ENCODE peak calls at places on chromosomes 3 and 15, in nine cellular contexts. One of them, this sample, is unnamed.

GRCh38 chr3:15319575-15319974 is 12.8 kb downstream of the SH3BP5 start:
- DNase-seq in cardiac muscle cell: no peak
- DNase-seq in neural progenitor cell: no peak
- DNase-seq in Panc1: no peak
- DNase-seq in lower leg skin: no peak
- DNase-seq in heart left ventricle: peak; percentile 63
- DNase-seq in sigmoid colon: peak; percentile 88
- DNase-seq in fibroblast of lung: peak; percentile 59
- DNase-seq in choroid plexus epithelial cell: peak; percentile 65
- DNase-seq in this sample: no peak

GRCh38 chr3:112013058-112013783 is 14.5 kb downstream of the TAGLN3 start:
- DNase-seq in heart left ventricle: peak; percentile 70
- DNase-seq in fibroblast of lung: peak; percentile 84
- DNase-seq in sigmoid colon: peak; percentile 78
- DNase-seq in Panc1: peak; percentile 55
- DNase-seq in cardiac muscle cell: peak; percentile 86
- DNase-seq in neural progenitor cell: peak; percentile 80
- DNase-seq in lower leg skin: peak; percentile 91
- DNase-seq in choroid plexus epithelial cell: peak; percentile 90
- DNase-seq in this sample: peak; percentile 28

GRCh38 chr3:101501783-101502182 is 11.2 kb downstream of the SENP7 start:
- DNase-seq in neural progenitor cell: no peak
- DNase-seq in cardiac muscle cell: no peak
- DNase-seq in sigmoid colon: no peak
- DNase-seq in lower leg skin: no peak
- DNase-seq in choroid plexus epithelial cell: no peak
- DNase-seq in Panc1: no peak
- DNase-seq in heart left ventricle: no peak
- DNase-seq in fibroblast of lung: no peak
- DNase-seq in this sample: no peak

GRCh38 chr3:53846134-53846850 is at the start of the genes CHDH and IL17RB:
- DNase-seq in cardiac muscle cell: peak; percentile 74
- DNase-seq in neural progenitor cell: peak; percentile 84
- DNase-seq in fibroblast of lung: no peak
- DNase-seq in lower leg skin: peak; percentile 86
- DNase-seq in heart left ventricle: peak; percentile 64
- DNase-seq in choroid plexus epithelial cell: no peak
- DNase-seq in Panc1: no peak
- DNase-seq in sigmoid colon: no peak
- DNase-seq in this sample: no peak

GRCh38 chr15:44314512-44314911 is 26.0 kb downstream of the GOLM2 start:
- DNase-seq in lower leg skin: no peak
- DNase-seq in Panc1: no peak
- DNase-seq in heart left ventricle: no peak
- DNase-seq in choroid plexus epithelial cell: no peak
- DNase-seq in neural progenitor cell: no peak
- DNase-seq in sigmoid colon: no peak
- DNase-seq in cardiac muscle cell: no peak
- DNase-seq in fibroblast of lung: no peak
- DNase-seq in this sample: no peak

GRCh38 chr3:13647314-13648059 is 98.6 kb downstream of the FBLN2 start:
- DNase-seq in neural progenitor cell: no peak
- DNase-seq in sigmoid colon: no peak
- DNase-seq in choroid plexus epithelial cell: no peak
- DNase-seq in heart left ventricle: no peak
- DNase-seq in Panc1: no peak
- DNase-seq in fibroblast of lung: peak; percentile 74
- DNase-seq in lower leg skin: no peak
- DNase-seq in cardiac muscle cell: no peak
- DNase-seq in this sample: no peak

GRCh38 chr3:52769786-52770445 is 824 bp downstream of the NEK4 start:
- DNase-seq in cardiac muscle cell: peak; percentile 28
- DNase-seq in choroid plexus epithelial cell: peak; percentile 9
- DNase-seq in sigmoid colon: no peak
- DNase-seq in fibroblast of lung: peak; percentile 10
- DNase-seq in neural progenitor cell: no peak
- DNase-seq in heart left ventricle: no peak
- DNase-seq in Panc1: no peak
- DNase-seq in lower leg skin: peak; percentile 63
- DNase-seq in this sample: no peak

GRCh38 chr15:93709708-93710107 is 521.7 kb upstream of the MCTP2 start:
- DNase-seq in choroid plexus epithelial cell: no peak
- DNase-seq in neural progenitor cell: no peak
- DNase-seq in cardiac muscle cell: no peak
- DNase-seq in sigmoid colon: no peak
- DNase-seq in heart left ventricle: no peak
- DNase-seq in Panc1: no peak
- DNase-seq in lower leg skin: no peak
- DNase-seq in fibroblast of lung: no peak
- DNase-seq in this sample: no peak

GRCh38 chr3:52609316-52609815 is 73.0 kb downstream of the UQCC5 start:
- DNase-seq in choroid plexus epithelial cell: no peak
- DNase-seq in cardiac muscle cell: no peak
- DNase-seq in neural progenitor cell: no peak
- DNase-seq in heart left ventricle: no peak
- DNase-seq in lower leg skin: no peak
- DNase-seq in Panc1: no peak
- DNase-seq in sigmoid colon: no peak
- DNase-seq in fibroblast of lung: no peak
- DNase-seq in this sample: no peak

GRCh38 chr3:195226900-195227447 is 44.0 kb downstream of the XXYLT1 start:
- DNase-seq in neural progenitor cell: peak; percentile 48
- DNase-seq in lower leg skin: peak; percentile 81
- DNase-seq in Panc1: no peak
- DNase-seq in sigmoid colon: peak; percentile 49
- DNase-seq in fibroblast of lung: peak; percentile 31
- DNase-seq in heart left ventricle: no peak
- DNase-seq in cardiac muscle cell: peak; percentile 33
- DNase-seq in choroid plexus epithelial cell: peak; percentile 56
- DNase-seq in this sample: no peak

GRCh38 chr3:25870452-25870851 is 80.6 kb downstream of the OXSM start:
- DNase-seq in fibroblast of lung: peak; percentile 63
- DNase-seq in neural progenitor cell: no peak
- DNase-seq in choroid plexus epithelial cell: peak; percentile 8
- DNase-seq in heart left ventricle: no peak
- DNase-seq in lower leg skin: no peak
- DNase-seq in Panc1: no peak
- DNase-seq in sigmoid colon: no peak
- DNase-seq in cardiac muscle cell: no peak
- DNase-seq in this sample: no peak

GRCh38 chr15:101607102-101607501 is 45.1 kb downstream of the TM2D3 start:
- DNase-seq in sigmoid colon: no peak
- DNase-seq in choroid plexus epithelial cell: no peak
- DNase-seq in heart left ventricle: no peak
- DNase-seq in Panc1: no peak
- DNase-seq in lower leg skin: no peak
- DNase-seq in neural progenitor cell: no peak
- DNase-seq in fibroblast of lung: no peak
- DNase-seq in cardiac muscle cell: no peak
- DNase-seq in this sample: no peak

GRCh38 chr15:53158995-53159394 is 368.9 kb upstream of the ONECUT1 start:
- DNase-seq in fibroblast of lung: no peak
- DNase-seq in neural progenitor cell: no peak
- DNase-seq in choroid plexus epithelial cell: no peak
- DNase-seq in lower leg skin: no peak
- DNase-seq in heart left ventricle: no peak
- DNase-seq in Panc1: no peak
- DNase-seq in cardiac muscle cell: no peak
- DNase-seq in sigmoid colon: no peak
- DNase-seq in this sample: no peak
- TF ChIP-seq CTCF in fibroblast of lung: no peak
- TF ChIP-seq CTCF in neural progenitor cell: no peak
- TF ChIP-seq CTCF in choroid plexus epithelial cell: no peak
- TF ChIP-seq CTCF in lower leg skin: no peak
- TF ChIP-seq CTCF in heart left ventricle: no peak
- TF ChIP-seq CTCF in Panc1: no peak
- TF ChIP-seq CTCF in cardiac muscle cell: no peak
- TF ChIP-seq CTCF in sigmoid colon: no peak
- TF ChIP-seq CTCF in this sample: no peak

DNA sequence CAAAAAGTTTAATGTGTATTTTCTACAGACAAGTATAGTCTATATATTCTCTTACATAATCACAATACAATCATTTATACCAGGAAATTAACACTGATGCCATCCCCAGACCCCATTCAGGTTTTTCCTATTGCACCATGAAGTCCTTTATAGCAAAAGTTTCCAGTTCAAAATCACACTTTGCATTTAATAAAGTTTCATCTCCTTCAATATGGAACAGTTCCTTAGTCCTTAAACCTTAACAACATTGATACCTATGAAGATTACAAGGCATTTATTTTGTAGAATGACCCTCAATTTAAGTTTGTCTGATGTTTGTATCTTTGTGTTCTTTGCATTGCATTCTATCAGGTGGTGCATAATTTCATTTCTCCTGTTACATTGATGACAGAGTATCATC is 2.0 kb upstream of the SMARCC1 start:
- DNase-seq in neural progenitor cell: no peak
- DNase-seq in sigmoid colon: no peak
- DNase-seq in heart left ventricle: no peak
- DNase-seq in fibroblast of lung: no peak
- DNase-seq in choroid plexus epithelial cell: no peak
- DNase-seq in lower leg skin: no peak
- DNase-seq in cardiac muscle cell: no peak
- DNase-seq in Panc1: no peak
- DNase-seq in this sample: no peak
- TF ChIP-seq CTCF in neural progenitor cell: no peak
- TF ChIP-seq CTCF in sigmoid colon: no peak
- TF ChIP-seq CTCF in heart left ventricle: no peak
- TF ChIP-seq CTCF in fibroblast of lung: no peak
- TF ChIP-seq CTCF in choroid plexus epithelial cell: no peak
- TF ChIP-seq CTCF in lower leg skin: no peak
- TF ChIP-seq CTCF in cardiac muscle cell: no peak
- TF ChIP-seq CTCF in Panc1: no peak
- TF ChIP-seq CTCF in this sample: no peak

GRCh38 chr3:160956785-160957184 is 148.4 kb downstream of the B3GALNT1 start:
- DNase-seq in heart left ventricle: no peak
- DNase-seq in neural progenitor cell: no peak
- DNase-seq in lower leg skin: no peak
- DNase-seq in fibroblast of lung: peak; percentile 46
- DNase-seq in cardiac muscle cell: peak; percentile 12
- DNase-seq in choroid plexus epithelial cell: peak; percentile 73
- DNase-seq in Panc1: no peak
- DNase-seq in sigmoid colon: no peak
- DNase-seq in this sample: no peak
- TF ChIP-seq CTCF in heart left ventricle: peak; percentile 15
- TF ChIP-seq CTCF in neural progenitor cell: no peak
- TF ChIP-seq CTCF in lower leg skin: no peak
- TF ChIP-seq CTCF in fibroblast of lung: peak; percentile 20
- TF ChIP-seq CTCF in cardiac muscle cell: peak; percentile 42
- TF ChIP-seq CTCF in choroid plexus epithelial cell: peak; percentile 52
- TF ChIP-seq CTCF in Panc1: peak; percentile 47
- TF ChIP-seq CTCF in sigmoid colon: no peak
- TF ChIP-seq CTCF in this sample: peak; percentile 11

GRCh38 chr3:22901684-22902083 is 301.4 kb upstream of the UBE2E2 start:
- DNase-seq in cardiac muscle cell: no peak
- DNase-seq in choroid plexus epithelial cell: no peak
- DNase-seq in lower leg skin: no peak
- DNase-seq in neural progenitor cell: no peak
- DNase-seq in Panc1: no peak
- DNase-seq in heart left ventricle: no peak
- DNase-seq in sigmoid colon: no peak
- DNase-seq in fibroblast of lung: no peak
- DNase-seq in this sample: no peak
- TF ChIP-seq CTCF in cardiac muscle cell: no peak
- TF ChIP-seq CTCF in choroid plexus epithelial cell: no peak
- TF ChIP-seq CTCF in lower leg skin: no peak
- TF ChIP-seq CTCF in neural progenitor cell: peak; percentile 15
- TF ChIP-seq CTCF in Panc1: no peak
- TF ChIP-seq CTCF in heart left ventricle: no peak
- TF ChIP-seq CTCF in sigmoid colon: no peak
- TF ChIP-seq CTCF in fibroblast of lung: no peak
- TF ChIP-seq CTCF in this sample: no peak

DNA sequence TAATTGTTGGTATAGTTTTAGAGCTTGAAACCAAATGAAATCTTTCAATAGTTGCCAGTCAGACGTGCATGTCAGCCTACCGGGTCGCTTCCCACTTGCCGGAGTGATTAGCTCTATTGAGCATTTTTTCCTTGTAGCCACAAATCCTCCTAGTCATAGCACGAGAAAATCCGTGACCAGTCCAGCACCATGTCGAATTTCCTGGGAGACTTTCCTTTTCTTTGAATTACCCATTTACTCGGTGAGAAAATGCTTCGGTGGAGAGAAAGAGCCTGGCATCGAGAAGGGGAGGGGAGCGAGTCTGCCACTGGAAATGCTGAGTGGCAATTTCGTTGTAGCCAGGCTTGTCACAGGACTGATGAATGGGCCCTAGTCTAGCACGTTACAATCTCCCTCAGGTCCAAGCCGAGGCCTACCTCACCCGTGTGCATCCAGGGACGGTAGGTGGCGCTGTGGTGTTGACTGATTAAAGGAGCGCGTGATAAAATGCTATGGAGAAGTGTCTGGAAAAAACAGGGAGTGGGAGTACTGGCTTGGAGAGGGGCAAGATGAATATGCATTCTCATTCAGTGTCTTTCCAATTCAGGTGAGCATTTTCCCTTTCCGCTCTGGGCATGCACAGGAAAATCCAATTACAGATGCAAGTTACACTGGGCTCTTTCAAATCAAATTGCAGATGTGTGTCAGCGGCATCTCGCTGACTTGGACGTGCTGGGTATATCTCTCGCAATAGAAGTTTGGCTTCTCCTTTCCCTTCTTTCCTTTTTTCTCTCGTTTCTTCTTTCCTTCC is 238.8 kb downstream of the EDEM1 start:
- DNase-seq in fibroblast of lung: peak; percentile 19
- DNase-seq in sigmoid colon: peak; percentile 77
- DNase-seq in neural progenitor cell: peak; percentile 92
- DNase-seq in heart left ventricle: peak; percentile 57
- DNase-seq in lower leg skin: peak; percentile 95
- DNase-seq in cardiac muscle cell: peak; percentile 93
- DNase-seq in choroid plexus epithelial cell: peak; percentile 53
- DNase-seq in Panc1: peak; percentile 54
- DNase-seq in this sample: no peak
- TF ChIP-seq CTCF in fibroblast of lung: peak; percentile 59
- TF ChIP-seq CTCF in sigmoid colon: peak; percentile 23
- TF ChIP-seq CTCF in neural progenitor cell: peak; percentile 91
- TF ChIP-seq CTCF in heart left ventricle: peak; percentile 37
- TF ChIP-seq CTCF in lower leg skin: no peak
- TF ChIP-seq CTCF in cardiac muscle cell: peak; percentile 83
- TF ChIP-seq CTCF in choroid plexus epithelial cell: peak; percentile 76
- TF ChIP-seq CTCF in Panc1: peak; percentile 86
- TF ChIP-seq CTCF in this sample: peak; percentile 57

DNA sequence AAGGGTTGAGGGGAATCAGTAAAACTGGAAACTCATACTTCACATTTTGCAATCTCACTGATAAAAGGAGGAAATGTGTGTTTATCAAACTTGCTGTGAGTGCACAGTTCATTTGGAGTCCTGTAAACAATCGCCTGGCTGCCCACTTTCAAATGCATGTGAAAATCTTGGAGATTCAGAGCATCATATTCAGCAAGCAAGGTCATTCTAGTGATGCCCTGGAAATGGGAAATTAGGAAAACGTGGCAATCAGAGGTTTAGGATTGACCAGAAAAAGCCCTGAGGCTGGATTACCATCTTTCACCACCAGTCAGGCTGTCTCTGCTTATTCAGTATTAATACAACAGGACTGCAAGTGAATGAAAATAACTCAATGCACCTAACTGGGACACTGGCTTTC is 23.9 kb downstream of the DPH6 start:
- DNase-seq in fibroblast of lung: peak; percentile 33
- DNase-seq in neural progenitor cell: no peak
- DNase-seq in sigmoid colon: no peak
- DNase-seq in lower leg skin: peak; percentile 64
- DNase-seq in choroid plexus epithelial cell: peak; percentile 51
- DNase-seq in heart left ventricle: no peak
- DNase-seq in cardiac muscle cell: no peak
- DNase-seq in Panc1: no peak
- DNase-seq in this sample: no peak
- TF ChIP-seq CTCF in fibroblast of lung: no peak
- TF ChIP-seq CTCF in neural progenitor cell: no peak
- TF ChIP-seq CTCF in sigmoid colon: no peak
- TF ChIP-seq CTCF in lower leg skin: no peak
- TF ChIP-seq CTCF in choroid plexus epithelial cell: peak; percentile 42
- TF ChIP-seq CTCF in heart left ventricle: no peak
- TF ChIP-seq CTCF in cardiac muscle cell: no peak
- TF ChIP-seq CTCF in Panc1: no peak
- TF ChIP-seq CTCF in this sample: no peak